ENCODE peak calls at places on chromosomes 11 and 22, in ten cellular contexts. P is ovary, C is lower leg skin, B is heart left ventricle, H is cardiac fibroblast, U is fibroblast of villous mesenchyme, T is BE2C, D is AG09309, L is HL-60, K is tibial artery. S is an unnamed sample.

GRCh38 chr11:13010737-13011342 is 1.7 kb downstream of the RASSF10 start:
- DNase-seq in L (no peak), T (no peak), D (no peak), H (no peak), K (no peak), B (no peak), P (no peak), C (peak; percentile 86), U (no peak), S (no peak)

GRCh38 chr22:22883090-22883727 is 4.4 kb upstream of the IGLL5 start:
- DNase-seq in K (no peak), L (no peak), U (no peak), H (no peak), T (no peak), P (no peak), B (no peak), D (no peak), C (peak; percentile 66), S (no peak)

GRCh38 chr22:27004434-27004833 is 347.0 kb downstream of the MIAT start:
- DNase-seq in P (no peak), T (no peak), C (no peak), L (no peak), K (no peak), H (no peak), U (no peak), D (no peak), B (no peak), S (no peak)

GRCh38 chr11:121540627-121541026 is 87.9 kb upstream of the SORL1-AS1 start:
- DNase-seq in U (no peak), C (no peak), K (no peak), B (no peak), L (no peak), P (no peak), D (no peak), T (no peak), H (no peak), S (no peak)

GRCh38 chr11:114257621-114258558 is 38.3 kb upstream of the NNMT start:
- DNase-seq in U (peak; percentile 66), D (no peak), L (no peak), T (peak; percentile 32), P (peak; percentile 78), B (peak; percentile 74), H (peak; percentile 76), K (peak; percentile 78), C (peak; percentile 95), S (no peak)

GRCh38 chr11:61332266-61332822 is 561 bp downstream of the DDB1 start:
- DNase-seq in P (no peak), T (no peak), L (no peak), C (no peak), U (peak; percentile 54), D (no peak), B (no peak), H (peak; percentile 34), K (no peak), S (no peak)

GRCh38 chr11:40722179-40722795 is 737.2 kb downstream of the LRRC4C start:
- DNase-seq in B (no peak), P (no peak), D (no peak), U (peak; percentile 3), C (no peak), K (no peak), L (peak; percentile 1), T (peak; percentile 30), H (peak; percentile 27), S (no peak)

GRCh38 chr22:48701296-48702030 is 1126.2 kb downstream of the BRD1 start:
- DNase-seq in P (no peak), T (no peak), L (no peak), U (no peak), K (no peak), C (no peak), D (no peak), H (no peak), B (no peak), S (no peak)

GRCh38 chr11:10309163-10310093 is 4.6 kb downstream of the ADM start:
- DNase-seq in T (no peak), B (peak; percentile 75), H (peak; percentile 77), K (peak; percentile 62), L (no peak), C (peak; percentile 96), P (peak; percentile 67), D (peak; percentile 89), U (peak; percentile 89), S (no peak)

GRCh38 chr11:10308208-10308954 is 3.5 kb downstream of the ADM start:
- DNase-seq in D (no peak), U (no peak), P (no peak), C (peak; percentile 75), H (peak; percentile 51), T (no peak), K (no peak), L (no peak), B (no peak), S (no peak)

GRCh38 chr11:10311802-10312201 is 6.9 kb downstream of the ADM start:
- DNase-seq in D (no peak), T (no peak), L (no peak), C (no peak), K (no peak), P (no peak), H (no peak), U (no peak), B (no peak), S (no peak)

GRCh38 chr11:10307411-10308207 is 2.7 kb downstream of the ADM start:
- DNase-seq in H (peak; percentile 95), L (peak; percentile 69), D (no peak), U (peak; percentile 94), P (peak; percentile 89), C (peak; percentile 97), T (peak; percentile 71), B (peak; percentile 88), K (peak; percentile 88), S (no peak)

DNA sequence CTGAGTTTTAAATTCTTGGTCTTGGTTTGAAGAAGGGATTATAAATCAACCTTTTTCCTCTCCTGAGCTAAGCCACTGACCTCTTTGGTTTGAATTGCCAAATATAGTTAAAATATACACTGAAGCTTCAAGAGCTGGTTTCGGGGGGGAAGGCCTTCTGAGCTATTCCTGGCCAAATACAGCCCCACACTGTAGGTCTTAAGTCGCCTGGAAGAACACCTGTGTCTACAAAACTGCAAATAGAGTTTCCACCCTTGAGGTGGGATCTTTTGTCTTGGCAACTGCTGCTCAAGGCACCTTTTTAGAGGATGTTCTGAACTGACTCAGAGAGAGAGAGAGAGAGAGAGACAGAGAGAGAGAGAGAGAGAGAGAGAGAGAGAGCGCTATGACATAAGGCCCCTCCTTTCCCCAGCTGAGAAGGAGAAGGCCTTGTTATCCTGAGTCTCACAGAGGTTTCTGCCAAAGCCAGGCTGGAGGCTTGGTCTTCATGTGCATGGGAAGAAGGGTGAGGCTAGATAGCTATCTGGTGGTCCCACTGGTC is 5.5 kb downstream of the ADM start:
- DNase-seq in D (no peak), L (no peak), B (no peak), U (no peak), H (peak; percentile 74), T (no peak), P (no peak), C (peak; percentile 76), K (no peak), S (no peak)
- TF ChIP-seq CTCF in D (no peak), L (no peak), B (no peak), U (no peak), H (no peak), T (no peak), P (no peak), C (no peak), K (no peak), S (no peak)

GRCh38 chr22:25750569-25751173 is 8.7 kb downstream of the MYO18B start:
- DNase-seq in H (no peak), P (no peak), K (no peak), B (no peak), T (no peak), C (no peak), D (no peak), U (no peak), L (no peak), S (no peak)

GRCh38 chr22:25751174-25751581 is 9.2 kb downstream of the MYO18B start:
- DNase-seq in C (no peak), D (no peak), K (no peak), T (no peak), U (no peak), L (no peak), H (no peak), P (no peak), B (no peak), S (no peak)

GRCh38 chr22:25748704-25749103 is 6.7 kb downstream of the MYO18B start:
- DNase-seq in P (no peak), D (no peak), U (no peak), C (no peak), K (no peak), L (no peak), H (no peak), B (no peak), T (no peak), S (no peak)

GRCh38 chr22:25748140-25748539 is 6.2 kb downstream of the MYO18B start:
- DNase-seq in U (no peak), L (no peak), B (no peak), T (no peak), P (no peak), D (no peak), H (no peak), C (no peak), K (no peak), S (no peak)

DNA sequence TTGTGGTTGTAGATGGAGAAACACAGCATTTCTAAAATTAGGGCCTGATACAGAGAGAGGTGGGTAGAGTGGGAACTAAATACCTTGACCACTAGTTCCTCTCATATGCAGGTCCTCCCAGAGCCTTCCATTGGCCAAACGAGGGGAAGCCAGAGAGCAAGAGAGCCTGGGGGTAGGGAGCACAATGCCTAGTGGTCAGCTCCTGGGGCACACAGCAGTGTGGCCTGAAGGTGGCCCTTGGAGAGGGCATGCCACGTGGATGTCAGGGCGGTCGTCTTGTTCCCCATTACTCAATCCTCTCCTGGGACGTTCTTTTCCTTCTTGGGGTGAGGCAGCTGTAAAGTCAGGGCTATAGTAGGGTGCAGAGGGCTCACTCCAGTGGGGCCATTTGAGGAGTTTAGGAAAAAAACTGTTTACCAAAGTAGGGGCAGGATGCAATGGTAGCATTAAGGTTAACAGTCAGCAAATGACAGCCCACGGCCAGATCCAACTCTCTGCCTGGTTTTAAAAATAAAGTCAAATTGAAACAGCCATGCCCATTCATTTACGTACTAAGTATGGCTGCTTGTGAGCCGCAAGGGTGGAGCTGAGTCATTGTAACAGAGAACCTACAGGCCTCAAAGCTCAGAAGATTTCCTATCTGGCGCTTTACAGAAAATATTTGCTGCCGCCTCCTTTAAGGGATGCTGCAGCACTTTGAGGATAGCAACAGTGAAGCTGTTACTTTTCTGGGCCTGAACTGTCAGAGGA is 7.6 kb downstream of the MYO18B start:
- DNase-seq in K (no peak), C (no peak), D (no peak), P (no peak), T (no peak), B (no peak), U (no peak), H (no peak), L (no peak), S (no peak)
- H3K4me3 ChIP-seq in K (no peak overlapping the region), C (no peak overlapping the region), D (no peak overlapping the region), P (no peak overlapping the region), T (no peak overlapping the region), B (no peak overlapping the region), U (no peak overlapping the region), H (no peak overlapping the region), L (no peak overlapping the region), S (no peak overlapping the region)

GRCh38 chr22:20943104-20943933 is 23.7 kb upstream of the AIFM3 start:
- DNase-seq in P (no peak), T (no peak), K (no peak), H (no peak), U (no peak), L (no peak), D (no peak), C (no peak), B (no peak), S (no peak)

GRCh38 chr22:20937794-20938148 is 20.6 kb downstream of the CRKL start:
- DNase-seq in H (no peak), U (no peak), L (no peak), T (no peak), D (no peak), B (no peak), P (no peak), K (no peak), C (no peak), S (no peak)

GRCh38 chr22:20940904-20941385 is 23.7 kb downstream of the CRKL start:
- DNase-seq in U (no peak), P (no peak), D (no peak), K (no peak), H (no peak), L (no peak), C (no peak), T (no peak), B (no peak), S (no peak)

GRCh38 chr22:20938272-20938671 is 21.1 kb downstream of the CRKL start:
- DNase-seq in L (no peak), B (no peak), P (no peak), K (no peak), C (no peak), D (no peak), H (no peak), U (no peak), T (no peak), S (no peak)

DNA sequence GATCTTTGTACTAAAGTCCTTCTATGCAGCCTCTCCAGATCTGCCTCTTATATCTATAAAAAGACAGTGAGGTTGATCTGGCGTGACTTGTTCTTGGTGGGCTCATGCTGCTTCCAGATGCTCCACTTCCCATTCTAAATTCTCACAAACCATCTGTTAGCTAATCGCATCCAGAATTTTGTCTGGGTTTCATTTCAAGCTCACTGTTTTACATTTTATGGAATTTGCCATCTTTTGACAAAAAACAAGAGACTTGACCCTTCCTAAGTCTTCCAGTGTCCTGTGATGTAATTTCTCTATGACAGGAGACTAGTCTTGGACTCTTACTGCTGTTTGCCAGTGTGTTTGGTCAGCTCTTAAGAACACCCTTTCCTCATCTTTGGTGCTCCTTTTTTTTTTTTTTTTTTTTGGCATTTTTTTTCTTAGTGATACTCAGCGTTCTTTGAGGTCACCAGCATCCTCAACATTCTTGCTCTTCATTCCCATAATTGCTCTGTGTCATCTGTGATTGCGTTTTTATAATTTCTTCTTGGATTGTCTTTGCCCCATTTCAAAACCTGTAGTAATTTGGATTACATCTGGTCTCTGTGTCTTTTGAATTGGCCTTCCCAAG is 23.1 kb downstream of the CRKL start:
- DNase-seq in P (no peak), B (no peak), K (no peak), C (no peak), H (no peak), U (peak; percentile 72), D (peak; percentile 39), T (no peak), L (no peak), S (no peak)
- TF ChIP-seq CTCF in P (no peak), B (no peak), K (no peak), C (no peak), H (no peak), U (no peak), D (no peak), T (no peak), L (no peak), S (no peak)

DNA sequence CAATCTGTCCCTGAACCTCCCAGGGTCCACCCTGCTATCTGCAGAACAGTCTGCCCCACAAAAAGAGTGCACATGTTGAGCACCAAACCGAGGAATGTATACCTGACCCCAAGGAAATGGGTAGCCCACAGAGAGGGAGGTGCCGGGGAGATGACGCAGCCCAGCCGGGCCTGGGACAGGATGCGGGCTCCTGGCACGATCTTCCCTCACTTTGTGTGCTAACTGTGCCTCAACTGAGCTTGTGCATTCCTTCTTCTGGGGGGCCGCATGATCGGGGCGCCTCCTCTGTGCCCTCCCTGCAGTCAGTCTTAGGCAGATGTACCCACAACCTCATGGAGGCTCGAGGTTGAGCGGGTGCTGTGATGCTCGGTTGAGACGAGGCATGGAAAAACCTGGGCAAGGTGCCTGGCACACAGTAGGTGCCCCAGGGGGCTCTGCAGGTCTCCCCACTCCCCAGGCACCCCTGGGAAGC is 2.4 kb downstream of the GAS2L1 start:
- DNase-seq in C (no peak), L (no peak), P (peak; percentile 33), D (peak; percentile 18), H (peak; percentile 84), T (no peak), B (no peak), K (no peak), U (peak; percentile 44), S (no peak)
- H3K4me3 ChIP-seq in C (no peak overlapping the region), L (no peak overlapping the region), P (no peak overlapping the region), D (peak overlapping the region; percentile 20), H (peak overlapping the region; percentile 77), T (no peak overlapping the region), B (peak overlapping the region; percentile 4), K (peak overlapping the region; percentile 96), U (peak overlapping the region; percentile 9), S (no peak overlapping the region)

S was measured in epithelial cell of proximal tubule.